ENCODE peak calls at places on chromosomes 13 and 19, in four cellular contexts. One of them, this sample, is unnamed.

GRCh38 chr19:34316741-34317241 is 48.2 kb upstream of the GPI start:
- DNase-seq in fibroblast of lung: peak; percentile 49
- DNase-seq in colonic mucosa: no peak
- DNase-seq in DND-41: no peak
- DNase-seq in this sample: no peak

GRCh38 chr13:104301216-104301975 is 1235.2 kb upstream of the SLC10A2 start:
- DNase-seq in DND-41: no peak
- DNase-seq in colonic mucosa: no peak
- DNase-seq in fibroblast of lung: peak; percentile 26
- DNase-seq in this sample: no peak

GRCh38 chr13:94548382-94549240 is 47.3 kb downstream of the TGDS start:
- DNase-seq in colonic mucosa: peak; percentile 62
- DNase-seq in fibroblast of lung: peak; percentile 48
- DNase-seq in DND-41: peak; percentile 48
- DNase-seq in this sample: no peak

GRCh38 chr13:32426191-32426980 is 1.5 kb downstream of the N4BP2L1 start:
- DNase-seq in fibroblast of lung: no peak
- DNase-seq in DND-41: peak; percentile 66
- DNase-seq in colonic mucosa: peak; percentile 43
- DNase-seq in this sample: no peak

GRCh38 chr19:46704379-46705076 is 12.4 kb downstream of the PRKD2 start:
- DNase-seq in fibroblast of lung: no peak
- DNase-seq in colonic mucosa: peak; percentile 88
- DNase-seq in DND-41: peak; percentile 81
- DNase-seq in this sample: no peak

GRCh38 chr13:24910502-24911134 is 146.6 kb downstream of the RNF17 start:
- DNase-seq in DND-41: no peak
- DNase-seq in colonic mucosa: peak; percentile 41
- DNase-seq in fibroblast of lung: no peak
- DNase-seq in this sample: no peak

GRCh38 chr13:93140912-93141311 is 85.7 kb upstream of the GPC6 start:
- DNase-seq in fibroblast of lung: no peak
- DNase-seq in DND-41: no peak
- DNase-seq in colonic mucosa: no peak
- DNase-seq in this sample: no peak

GRCh38 chr13:40496035-40496810 is 170.2 kb downstream of the FOXO1 start:
- DNase-seq in DND-41: no peak
- DNase-seq in colonic mucosa: no peak
- DNase-seq in fibroblast of lung: peak; percentile 79
- DNase-seq in this sample: no peak

GRCh38 chr13:99321709-99322108 is 14.5 kb upstream of the GPR183 start:
- DNase-seq in DND-41: no peak
- DNase-seq in fibroblast of lung: no peak
- DNase-seq in colonic mucosa: no peak
- DNase-seq in this sample: no peak

GRCh38 chr13:114124921-114125320 is 7.5 kb downstream of the RASA3 start:
- DNase-seq in colonic mucosa: no peak
- DNase-seq in fibroblast of lung: peak; percentile 88
- DNase-seq in DND-41: peak; percentile 49
- DNase-seq in this sample: no peak

GRCh38 chr19:46693760-46694159 is 23.2 kb downstream of the PRKD2 start:
- DNase-seq in DND-41: no peak
- DNase-seq in fibroblast of lung: no peak
- DNase-seq in colonic mucosa: no peak
- DNase-seq in this sample: no peak

GRCh38 chr13:36736119-36736726 is 62.4 kb downstream of the SERTM1 start:
- DNase-seq in colonic mucosa: peak; percentile 31
- DNase-seq in fibroblast of lung: peak; percentile 55
- DNase-seq in DND-41: peak; percentile 43
- DNase-seq in this sample: peak; percentile 75

GRCh38 chr19:49430678-49431329 is 5.6 kb downstream of the GFY start:
- DNase-seq in DND-41: peak; percentile 27
- DNase-seq in colonic mucosa: no peak
- DNase-seq in fibroblast of lung: no peak
- DNase-seq in this sample: no peak

GRCh38 chr19:49106648-49107135 is 7.5 kb upstream of the LIN7B start:
- DNase-seq in colonic mucosa: peak; percentile 68
- DNase-seq in fibroblast of lung: peak; percentile 36
- DNase-seq in DND-41: peak; percentile 69
- DNase-seq in this sample: no peak

GRCh38 chr13:111051656-111052232 is 63.4 kb upstream of the ARHGEF7 start:
- DNase-seq in colonic mucosa: no peak
- DNase-seq in DND-41: no peak
- DNase-seq in fibroblast of lung: no peak
- DNase-seq in this sample: no peak

GRCh38 chr19:23787106-23787505 is 28.4 kb upstream of the ZNF681 start:
- DNase-seq in colonic mucosa: peak; percentile 19
- DNase-seq in DND-41: no peak
- DNase-seq in fibroblast of lung: peak; percentile 10
- DNase-seq in this sample: no peak

GRCh38 chr13:75739244-75739868 is 103.2 kb downstream of the LMO7 start:
- DNase-seq in DND-41: no peak
- DNase-seq in fibroblast of lung: peak; percentile 41
- DNase-seq in colonic mucosa: no peak
- DNase-seq in this sample: no peak

GRCh38 chr19:19740755-19741154 is 7.8 kb upstream of the ZNF14 start:
- DNase-seq in fibroblast of lung: no peak
- DNase-seq in colonic mucosa: no peak
- DNase-seq in DND-41: no peak
- DNase-seq in this sample: no peak
- H3K9ac ChIP-seq in fibroblast of lung: no peak overlapping the region
- H3K9ac ChIP-seq in colonic mucosa: no peak overlapping the region
- H3K9ac ChIP-seq in DND-41: no peak overlapping the region
- H3K9ac ChIP-seq in this sample: no peak overlapping the region

GRCh38 chr19:7342143-7342542 is 6.6 kb upstream of the ARHGEF18 start:
- DNase-seq in colonic mucosa: no peak
- DNase-seq in DND-41: no peak
- DNase-seq in fibroblast of lung: no peak
- DNase-seq in this sample: no peak

GRCh38 chr19:7349961-7350711 is 1.4 kb downstream of the ARHGEF18 start:
- DNase-seq in colonic mucosa: no peak
- DNase-seq in fibroblast of lung: no peak
- DNase-seq in DND-41: peak; percentile 91
- DNase-seq in this sample: no peak

GRCh38 chr19:7348587-7349230 is at the start of gene ARHGEF18:
- DNase-seq in fibroblast of lung: no peak
- DNase-seq in DND-41: peak; percentile 94
- DNase-seq in colonic mucosa: no peak
- DNase-seq in this sample: no peak

GRCh38 chr19:7349231-7349591 is 474 bp downstream of the ARHGEF18 start:
- DNase-seq in fibroblast of lung: no peak
- DNase-seq in DND-41: no peak
- DNase-seq in colonic mucosa: no peak
- DNase-seq in this sample: no peak

DNA sequence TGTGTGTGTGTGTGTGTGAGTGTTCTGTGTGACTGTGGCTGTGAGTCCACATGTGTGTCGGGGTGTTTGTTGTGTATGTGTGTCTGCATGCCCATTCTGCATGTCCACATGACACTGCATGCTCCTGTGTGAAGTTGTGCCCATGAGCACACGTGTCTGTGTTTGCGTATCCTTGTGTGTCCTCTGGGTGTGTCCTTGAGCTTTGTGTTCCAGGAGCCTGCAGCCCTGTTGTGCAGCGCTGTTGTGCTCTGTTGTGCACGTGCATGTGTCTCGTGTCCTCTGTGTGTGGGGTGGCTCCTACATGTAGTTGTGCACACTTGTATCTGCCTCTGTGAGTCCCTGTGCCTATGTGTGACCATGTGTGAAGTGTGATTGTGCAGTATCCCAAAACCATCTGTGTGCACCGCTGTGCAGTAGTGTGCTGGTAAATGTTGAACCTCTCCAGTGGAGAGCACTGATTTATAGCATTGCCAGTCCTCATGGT is 2.2 kb upstream of the ARHGEF18 start:
- DNase-seq in DND-41: no peak
- DNase-seq in colonic mucosa: no peak
- DNase-seq in fibroblast of lung: no peak
- DNase-seq in this sample: no peak
- H3K27ac ChIP-seq in DND-41: peak overlapping the region; percentile 22
- H3K27ac ChIP-seq in colonic mucosa: no peak overlapping the region
- H3K27ac ChIP-seq in fibroblast of lung: no peak overlapping the region
- H3K27ac ChIP-seq in this sample: no peak overlapping the region

GRCh38 chr19:13860679-13861391 is 16.1 kb upstream of the NANOS3 start:
- DNase-seq in colonic mucosa: no peak
- DNase-seq in DND-41: no peak
- DNase-seq in fibroblast of lung: no peak
- DNase-seq in this sample: no peak
- H3K9ac ChIP-seq in colonic mucosa: no peak overlapping the region
- H3K9ac ChIP-seq in DND-41: no peak overlapping the region
- H3K9ac ChIP-seq in fibroblast of lung: no peak overlapping the region
- H3K9ac ChIP-seq in this sample: peak overlapping the region; percentile 71

DNA sequence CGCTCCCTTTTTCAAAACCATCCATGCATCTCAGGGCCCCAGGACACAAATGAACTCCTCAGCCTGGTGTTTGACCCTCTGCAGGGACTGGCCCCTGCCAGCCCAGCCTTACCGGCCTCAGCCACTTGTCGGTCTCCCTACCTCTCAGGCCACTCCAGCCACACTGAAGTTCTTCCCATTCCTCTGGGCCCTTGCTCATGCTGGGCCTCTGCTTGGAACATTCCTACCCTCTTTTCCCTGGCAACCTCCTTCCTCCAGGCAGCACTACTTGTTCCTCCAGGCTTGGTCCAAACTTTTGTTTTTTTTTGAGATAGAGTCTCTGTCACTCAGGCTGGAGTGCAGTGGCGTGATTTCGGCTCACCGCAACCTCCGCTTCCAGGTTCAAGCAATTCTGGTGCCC is 7.6 kb upstream of the EGLN2 start:
- DNase-seq in colonic mucosa: no peak
- DNase-seq in fibroblast of lung: no peak
- DNase-seq in DND-41: no peak
- DNase-seq in this sample: no peak
- H3K27ac ChIP-seq in colonic mucosa: peak overlapping the region; percentile 81
- H3K27ac ChIP-seq in fibroblast of lung: no peak overlapping the region
- H3K27ac ChIP-seq in DND-41: no peak overlapping the region
- H3K27ac ChIP-seq in this sample: no peak overlapping the region

GRCh38 chr19:7920520-7921301 is 573 bp downstream of the SNAPC2 start:
- DNase-seq in colonic mucosa: peak; percentile 100
- DNase-seq in DND-41: peak; percentile 98
- DNase-seq in fibroblast of lung: peak; percentile 93
- DNase-seq in this sample: peak; percentile 81
- H3K9ac ChIP-seq in colonic mucosa: peak overlapping the region; percentile 72
- H3K9ac ChIP-seq in DND-41: peak overlapping the region; percentile 79
- H3K9ac ChIP-seq in fibroblast of lung: peak overlapping the region; percentile 79
- H3K9ac ChIP-seq in this sample: peak overlapping the region; percentile 65

DNA sequence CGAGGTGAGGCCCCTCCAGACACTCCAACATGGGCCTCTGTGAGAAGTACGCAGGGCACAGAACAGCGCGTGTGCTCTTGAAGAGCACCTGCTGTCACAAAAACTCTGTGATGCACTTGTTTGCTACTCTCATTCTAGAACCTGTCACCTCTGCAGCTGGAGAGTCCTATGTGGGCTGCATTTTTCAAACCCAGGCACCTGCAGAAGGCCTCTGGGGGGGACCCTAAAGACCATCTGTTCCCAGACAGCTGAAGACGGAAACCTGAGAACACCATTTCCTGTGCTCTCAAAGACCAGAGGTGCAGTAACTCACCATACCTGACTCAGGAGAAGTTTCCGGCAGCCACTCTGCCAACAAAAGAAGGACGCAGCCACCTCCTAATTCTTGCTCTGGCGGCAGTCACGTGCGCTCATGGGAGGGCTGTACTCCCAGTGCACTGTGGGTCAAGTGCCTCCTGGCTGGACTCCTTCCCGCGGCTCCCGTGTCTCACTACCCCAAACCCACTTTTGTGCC is 28.1 kb downstream of the RANBP3 start:
- DNase-seq in DND-41: no peak
- DNase-seq in colonic mucosa: no peak
- DNase-seq in fibroblast of lung: no peak
- DNase-seq in this sample: no peak
- H3K27ac ChIP-seq in DND-41: no peak overlapping the region
- H3K27ac ChIP-seq in colonic mucosa: peak overlapping the region; percentile 34
- H3K27ac ChIP-seq in fibroblast of lung: no peak overlapping the region
- H3K27ac ChIP-seq in this sample: no peak overlapping the region

GRCh38 chr19:710767-711166 is 2.0 kb downstream of the PALM start:
- DNase-seq in fibroblast of lung: peak; percentile 63
- DNase-seq in colonic mucosa: no peak
- DNase-seq in DND-41: no peak
- DNase-seq in this sample: no peak

GRCh38 chr19:708154-709141 is at the start of gene PALM:
- DNase-seq in DND-41: no peak
- DNase-seq in fibroblast of lung: no peak
- DNase-seq in colonic mucosa: no peak
- DNase-seq in this sample: no peak

GRCh38 chr19:709965-710714 is 1.4 kb downstream of the PALM start:
- DNase-seq in fibroblast of lung: no peak
- DNase-seq in colonic mucosa: no peak
- DNase-seq in DND-41: no peak
- DNase-seq in this sample: no peak

GRCh38 chr19:709196-709964 is 645 bp downstream of the PALM start:
- DNase-seq in DND-41: no peak
- DNase-seq in fibroblast of lung: no peak
- DNase-seq in colonic mucosa: no peak
- DNase-seq in this sample: no peak

GRCh38 chr19:711224-711623 is 2.5 kb downstream of the PALM start:
- DNase-seq in fibroblast of lung: no peak
- DNase-seq in colonic mucosa: no peak
- DNase-seq in DND-41: no peak
- DNase-seq in this sample: no peak
- H3K9ac ChIP-seq in fibroblast of lung: no peak overlapping the region
- H3K9ac ChIP-seq in colonic mucosa: no peak overlapping the region
- H3K9ac ChIP-seq in DND-41: no peak overlapping the region
- H3K9ac ChIP-seq in this sample: peak overlapping the region; percentile 33

This sample was measured in SK-N-MC.